ENCODE peak calls at places on chromosomes 12 and 14, in eight cellular contexts. F is neural progenitor cell, B is A549, O is coronary artery, C is thoracic aorta, V is ovary, L is cardiac fibroblast, E is HFF-Myc. G is an unnamed sample.

GRCh38 chr12:106417926-106418910 is 60.7 kb downstream of the POLR3B start:
- DNase-seq in C (no peak), O (no peak), E (peak; percentile 26), L (peak; percentile 81), B (no peak), V (no peak), F (no peak), G (peak; percentile 69)

GRCh38 chr12:92030618-92031017 is 115.0 kb downstream of the BTG1 start:
- DNase-seq in F (no peak), B (no peak), L (peak; percentile 76), E (no peak), C (no peak), O (no peak), V (no peak), G (peak; percentile 87)

GRCh38 chr12:79367016-79367575 is 323.7 kb downstream of the PAWR start:
- DNase-seq in F (no peak), B (no peak), C (no peak), L (no peak), V (no peak), E (no peak), O (no peak), G (no peak)

GRCh38 chr14:59161571-59162175 is 26.8 kb upstream of the DAAM1 start:
- DNase-seq in E (no peak), B (peak; percentile 27), F (peak; percentile 21), L (peak; percentile 91), C (no peak), V (no peak), O (peak; percentile 76), G (peak; percentile 80)

GRCh38 chr14:21933681-21934080 is 260.1 kb upstream of the OR4E1 start:
- DNase-seq in V (no peak), E (no peak), B (no peak), C (no peak), F (no peak), L (no peak), O (no peak), G (no peak)

GRCh38 chr12:52353766-52354165 is 13.5 kb downstream of the KRT85 start:
- DNase-seq in O (no peak), V (no peak), L (no peak), C (no peak), E (no peak), F (no peak), B (no peak), G (no peak)

GRCh38 chr14:41606249-41607118 is at the start of gene LRFN5:
- DNase-seq in B (no peak), V (peak; percentile 65), F (peak; percentile 67), O (no peak), L (peak; percentile 19), E (no peak), C (no peak), G (peak; percentile 69)

GRCh38 chr12:90244232-90244631 is 535.6 kb upstream of the ATP2B1 start:
- DNase-seq in V (no peak), B (no peak), C (no peak), L (no peak), O (no peak), E (no peak), F (no peak), G (no peak)

GRCh38 chr12:62805517-62805916 is 129.4 kb downstream of the PPM1H start:
- DNase-seq in F (no peak), C (no peak), B (no peak), E (no peak), V (no peak), L (no peak), O (no peak), G (no peak)

GRCh38 chr12:115722181-115722580 is 555.3 kb downstream of the MED13L start:
- DNase-seq in O (no peak), L (no peak), E (no peak), F (no peak), C (no peak), B (no peak), V (no peak), G (no peak)

GRCh38 chr14:55117816-55118441 is 11.1 kb upstream of the LGALS3 start:
- DNase-seq in B (no peak), L (peak; percentile 78), C (no peak), O (no peak), E (no peak), F (no peak), V (no peak), G (peak; percentile 35)

GRCh38 chr12:15278816-15279658 is 43.3 kb upstream of the PTPRO start:
- DNase-seq in V (peak; percentile 20), O (peak; percentile 81), B (no peak), C (peak; percentile 79), L (peak; percentile 93), E (peak; percentile 90), F (no peak), G (peak; percentile 94)

GRCh38 chr12:130456375-130457199 is 118.9 kb downstream of the PIWIL1 start:
- DNase-seq in F (no peak), V (no peak), B (no peak), C (no peak), L (no peak), E (no peak), O (no peak), G (no peak)

GRCh38 chr12:11702959-11703358 is 53.5 kb downstream of the ETV6 start:
- DNase-seq in V (no peak), L (no peak), E (no peak), F (no peak), C (no peak), O (no peak), B (no peak), G (no peak)

GRCh38 chr14:101191882-101192660 is 288.5 kb upstream of the RTL1 start:
- DNase-seq in L (no peak), B (no peak), C (no peak), F (no peak), O (peak; percentile 50), E (no peak), V (no peak), G (no peak)

GRCh38 chr12:16587514-16587913 is 18.4 kb downstream of the LMO3 start:
- DNase-seq in E (no peak), C (no peak), V (no peak), F (no peak), L (no peak), O (no peak), B (no peak), G (no peak)

GRCh38 chr14:23441076-23441475 is 5.6 kb upstream of the MYH7 start:
- DNase-seq in L (peak; percentile 22), C (no peak), F (no peak), O (no peak), B (no peak), E (no peak), V (no peak), G (peak; percentile 9)

GRCh38 chr12:4829793-4830162 is 79.9 kb upstream of the KCNA1 start:
- DNase-seq in E (no peak), O (no peak), C (no peak), L (no peak), B (no peak), F (no peak), V (no peak), G (no peak)
- H3K4me3 ChIP-seq in E (no peak overlapping the region), O (no peak overlapping the region), C (no peak overlapping the region), L (no peak overlapping the region), B (no peak overlapping the region), F (no peak overlapping the region), V (no peak overlapping the region), G (no peak overlapping the region)

GRCh38 chr14:64682173-64682710 is 22.0 kb upstream of the PLEKHG3 start:
- DNase-seq in O (peak; percentile 96), F (no peak), E (no peak), B (no peak), C (peak; percentile 64), L (peak; percentile 50), V (peak; percentile 79), G (peak; percentile 36)
- TF ChIP-seq CTCF in O (no peak), F (no peak), E (no peak), B (no peak), C (no peak), L (no peak), V (no peak), G (no peak)

DNA sequence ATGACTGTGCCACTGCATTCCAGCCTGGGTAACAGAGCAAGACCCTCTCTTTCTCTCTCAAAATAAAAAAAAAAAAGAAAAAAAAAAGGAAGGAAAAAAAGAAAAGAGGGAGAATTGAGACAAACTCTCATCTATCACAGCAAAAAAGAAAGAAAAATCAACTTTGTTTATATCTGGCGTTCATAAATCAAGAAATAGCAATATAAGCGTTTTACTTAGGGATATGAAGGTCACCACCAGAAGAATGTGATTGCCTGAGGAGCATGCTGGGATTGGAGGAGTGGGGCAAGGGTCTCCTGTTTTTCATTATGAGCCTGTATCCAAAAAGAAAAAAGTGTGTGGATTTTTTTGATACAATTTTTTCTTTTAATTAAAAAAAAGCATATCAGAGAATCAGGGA is 78.4 kb downstream of the HECTD4 start:
- DNase-seq in F (no peak), E (no peak), B (no peak), L (no peak), V (no peak), O (no peak), C (no peak), G (no peak)
- H3K4me3 ChIP-seq in F (no peak overlapping the region), E (no peak overlapping the region), B (no peak overlapping the region), L (no peak overlapping the region), V (no peak overlapping the region), O (no peak overlapping the region), C (no peak overlapping the region), G (no peak overlapping the region)

DNA sequence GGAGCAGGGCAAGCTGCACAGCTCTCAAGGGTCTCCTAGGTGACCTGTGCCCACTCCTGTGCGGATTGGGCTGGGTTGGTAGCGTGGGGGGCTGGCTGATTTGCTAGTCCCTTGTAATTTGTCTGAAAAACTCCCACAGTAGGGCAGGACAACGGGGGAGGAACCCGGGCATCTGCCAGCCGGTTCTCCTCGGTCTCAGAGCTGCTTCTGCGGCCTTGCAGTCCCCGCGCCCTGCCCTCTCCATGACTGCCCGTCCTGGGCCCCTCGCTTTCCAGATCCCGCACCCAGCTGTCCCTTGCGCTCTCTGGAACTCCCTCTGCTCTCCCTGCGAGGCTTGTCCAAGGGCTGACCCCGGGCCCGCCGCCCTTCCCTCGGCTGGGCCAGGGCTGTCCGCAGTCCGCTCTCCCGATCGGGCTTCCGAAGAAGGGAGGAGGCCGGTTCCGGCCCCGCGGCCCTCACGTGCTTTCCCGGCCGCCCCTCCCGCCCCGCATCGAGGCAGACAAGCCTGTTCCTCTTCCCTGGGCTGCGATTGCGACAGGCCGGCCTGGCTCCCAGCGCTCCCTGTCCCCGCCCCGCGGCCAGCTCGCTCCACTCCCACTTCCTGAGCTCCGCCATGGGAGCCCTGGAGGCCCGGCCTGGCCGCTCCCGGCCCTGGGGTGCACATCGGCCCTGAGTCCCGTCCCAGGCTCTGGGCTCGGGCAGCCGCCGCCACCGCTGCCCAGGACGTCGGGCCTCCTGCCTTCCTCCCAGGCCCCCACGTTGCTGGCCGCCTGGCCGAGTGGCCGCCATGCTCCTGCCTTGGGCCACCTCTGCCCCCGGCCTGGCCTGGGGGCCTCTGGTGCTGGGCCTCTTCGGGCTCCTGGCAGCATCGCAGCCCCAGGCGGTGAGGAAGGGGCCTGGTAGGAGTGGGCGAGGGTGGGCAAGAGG is at the start of gene LTBR:
- DNase-seq in O (peak; percentile 99), B (peak; percentile 83), V (peak; percentile 95), F (peak; percentile 49), E (peak; percentile 41), C (peak; percentile 80), L (peak; percentile 93), G (peak; percentile 89)
- TF ChIP-seq CTCF in O (no peak), B (no peak), V (peak; percentile 29), F (no peak), E (no peak), C (no peak), L (no peak), G (no peak)